ENCODE peak calls at places on chromosomes 6 and 20, in ten cellular contexts. One of them, this sample, is unnamed.

GRCh38 chr20:35271073-35271882 is 6.6 kb downstream of the MMP24OS start:
- DNase-seq in spleen: no peak
- DNase-seq in breast epithelium: no peak
- DNase-seq in fibroblast of lung: no peak
- DNase-seq in hepatocyte: no peak
- DNase-seq in astrocyte of the spinal cord: no peak
- DNase-seq in adrenal gland: no peak
- DNase-seq in fibroblast of mammary gland: no peak
- DNase-seq in A549: no peak
- DNase-seq in IMR-90: no peak
- DNase-seq in this sample: no peak

GRCh38 chr20:59667131-59667530 is 62.8 kb downstream of the PHACTR3 start:
- DNase-seq in astrocyte of the spinal cord: no peak
- DNase-seq in spleen: no peak
- DNase-seq in hepatocyte: no peak
- DNase-seq in breast epithelium: no peak
- DNase-seq in fibroblast of mammary gland: no peak
- DNase-seq in adrenal gland: no peak
- DNase-seq in IMR-90: no peak
- DNase-seq in fibroblast of lung: no peak
- DNase-seq in A549: no peak
- DNase-seq in this sample: no peak

GRCh38 chr20:17655286-17655651 is 26.8 kb downstream of the RRBP1 start:
- DNase-seq in hepatocyte: no peak
- DNase-seq in breast epithelium: no peak
- DNase-seq in fibroblast of lung: no peak
- DNase-seq in fibroblast of mammary gland: no peak
- DNase-seq in adrenal gland: no peak
- DNase-seq in astrocyte of the spinal cord: no peak
- DNase-seq in spleen: peak
- DNase-seq in A549: no peak
- DNase-seq in IMR-90: no peak
- DNase-seq in this sample: no peak

GRCh38 chr6:37731888-37732287 is 34.2 kb upstream of the MDGA1 start:
- DNase-seq in spleen: no peak
- DNase-seq in A549: peak
- DNase-seq in IMR-90: no peak
- DNase-seq in fibroblast of mammary gland: no peak
- DNase-seq in astrocyte of the spinal cord: no peak
- DNase-seq in breast epithelium: no peak
- DNase-seq in fibroblast of lung: no peak
- DNase-seq in adrenal gland: no peak
- DNase-seq in hepatocyte: no peak
- DNase-seq in this sample: no peak

GRCh38 chr6:78770766-78771165 is 96.6 kb upstream of the IRAK1BP1 start:
- DNase-seq in IMR-90: no peak
- DNase-seq in astrocyte of the spinal cord: no peak
- DNase-seq in fibroblast of lung: no peak
- DNase-seq in spleen: no peak
- DNase-seq in A549: no peak
- DNase-seq in hepatocyte: no peak
- DNase-seq in adrenal gland: no peak
- DNase-seq in breast epithelium: no peak
- DNase-seq in fibroblast of mammary gland: peak
- DNase-seq in this sample: no peak

GRCh38 chr6:35299674-35300073 is 2.1 kb downstream of the DEF6 start:
- DNase-seq in A549: no peak
- DNase-seq in adrenal gland: no peak
- DNase-seq in breast epithelium: no peak
- DNase-seq in astrocyte of the spinal cord: no peak
- DNase-seq in hepatocyte: no peak
- DNase-seq in fibroblast of mammary gland: no peak
- DNase-seq in fibroblast of lung: no peak
- DNase-seq in IMR-90: no peak
- DNase-seq in spleen: peak
- DNase-seq in this sample: no peak

GRCh38 chr6:90286884-90287488 is 9.7 kb downstream of the BACH2 start:
- DNase-seq in breast epithelium: no peak
- DNase-seq in fibroblast of lung: peak
- DNase-seq in spleen: no peak
- DNase-seq in adrenal gland: no peak
- DNase-seq in hepatocyte: peak
- DNase-seq in A549: peak
- DNase-seq in fibroblast of mammary gland: peak
- DNase-seq in IMR-90: peak
- DNase-seq in astrocyte of the spinal cord: peak
- DNase-seq in this sample: no peak

GRCh38 chr20:47821481-47822100 is 36.3 kb upstream of the SULF2 start:
- DNase-seq in hepatocyte: no peak
- DNase-seq in spleen: peak
- DNase-seq in astrocyte of the spinal cord: no peak
- DNase-seq in fibroblast of lung: no peak
- DNase-seq in IMR-90: no peak
- DNase-seq in adrenal gland: no peak
- DNase-seq in breast epithelium: no peak
- DNase-seq in A549: peak
- DNase-seq in fibroblast of mammary gland: no peak
- DNase-seq in this sample: no peak

GRCh38 chr6:110608151-110608550 is 131.7 kb upstream of the SLC22A16 start:
- DNase-seq in A549: no peak
- DNase-seq in hepatocyte: no peak
- DNase-seq in spleen: no peak
- DNase-seq in astrocyte of the spinal cord: no peak
- DNase-seq in breast epithelium: no peak
- DNase-seq in adrenal gland: no peak
- DNase-seq in IMR-90: no peak
- DNase-seq in fibroblast of lung: no peak
- DNase-seq in fibroblast of mammary gland: no peak
- DNase-seq in this sample: no peak

GRCh38 chr6:162262466-162263196 is 464.9 kb downstream of the PRKN start:
- DNase-seq in hepatocyte: no peak
- DNase-seq in breast epithelium: no peak
- DNase-seq in fibroblast of mammary gland: no peak
- DNase-seq in fibroblast of lung: no peak
- DNase-seq in adrenal gland: no peak
- DNase-seq in spleen: no peak
- DNase-seq in IMR-90: no peak
- DNase-seq in A549: no peak
- DNase-seq in astrocyte of the spinal cord: no peak
- DNase-seq in this sample: no peak

GRCh38 chr6:82243886-82244285 is 3.7 kb downstream of the IBTK start:
- DNase-seq in spleen: no peak
- DNase-seq in IMR-90: no peak
- DNase-seq in adrenal gland: no peak
- DNase-seq in A549: no peak
- DNase-seq in fibroblast of mammary gland: no peak
- DNase-seq in fibroblast of lung: no peak
- DNase-seq in hepatocyte: no peak
- DNase-seq in astrocyte of the spinal cord: no peak
- DNase-seq in breast epithelium: no peak
- DNase-seq in this sample: no peak

GRCh38 chr6:110449545-110449903 is 26.9 kb downstream of the SLC22A16 start:
- DNase-seq in IMR-90: no peak
- DNase-seq in adrenal gland: no peak
- DNase-seq in astrocyte of the spinal cord: no peak
- DNase-seq in fibroblast of lung: no peak
- DNase-seq in spleen: no peak
- DNase-seq in fibroblast of mammary gland: no peak
- DNase-seq in hepatocyte: no peak
- DNase-seq in breast epithelium: no peak
- DNase-seq in A549: no peak
- DNase-seq in this sample: no peak

GRCh38 chr6:137013031-137013430 is 31.7 kb downstream of the IL20RA start:
- DNase-seq in IMR-90: no peak
- DNase-seq in A549: no peak
- DNase-seq in spleen: no peak
- DNase-seq in astrocyte of the spinal cord: peak
- DNase-seq in breast epithelium: no peak
- DNase-seq in adrenal gland: no peak
- DNase-seq in fibroblast of mammary gland: peak
- DNase-seq in fibroblast of lung: no peak
- DNase-seq in hepatocyte: no peak
- DNase-seq in this sample: no peak

GRCh38 chr20:38057351-38057972 is 23.9 kb downstream of the RPRD1B start:
- DNase-seq in hepatocyte: peak
- DNase-seq in breast epithelium: peak
- DNase-seq in fibroblast of lung: peak
- DNase-seq in fibroblast of mammary gland: peak
- DNase-seq in A549: peak
- DNase-seq in spleen: peak
- DNase-seq in adrenal gland: peak
- DNase-seq in IMR-90: peak
- DNase-seq in astrocyte of the spinal cord: peak
- DNase-seq in this sample: no peak

GRCh38 chr6:82251942-82252341 is 4.4 kb upstream of the IBTK start:
- DNase-seq in breast epithelium: no peak
- DNase-seq in fibroblast of mammary gland: peak
- DNase-seq in adrenal gland: no peak
- DNase-seq in spleen: no peak
- DNase-seq in hepatocyte: peak
- DNase-seq in IMR-90: peak
- DNase-seq in A549: peak
- DNase-seq in astrocyte of the spinal cord: peak
- DNase-seq in fibroblast of lung: peak
- DNase-seq in this sample: no peak

DNA sequence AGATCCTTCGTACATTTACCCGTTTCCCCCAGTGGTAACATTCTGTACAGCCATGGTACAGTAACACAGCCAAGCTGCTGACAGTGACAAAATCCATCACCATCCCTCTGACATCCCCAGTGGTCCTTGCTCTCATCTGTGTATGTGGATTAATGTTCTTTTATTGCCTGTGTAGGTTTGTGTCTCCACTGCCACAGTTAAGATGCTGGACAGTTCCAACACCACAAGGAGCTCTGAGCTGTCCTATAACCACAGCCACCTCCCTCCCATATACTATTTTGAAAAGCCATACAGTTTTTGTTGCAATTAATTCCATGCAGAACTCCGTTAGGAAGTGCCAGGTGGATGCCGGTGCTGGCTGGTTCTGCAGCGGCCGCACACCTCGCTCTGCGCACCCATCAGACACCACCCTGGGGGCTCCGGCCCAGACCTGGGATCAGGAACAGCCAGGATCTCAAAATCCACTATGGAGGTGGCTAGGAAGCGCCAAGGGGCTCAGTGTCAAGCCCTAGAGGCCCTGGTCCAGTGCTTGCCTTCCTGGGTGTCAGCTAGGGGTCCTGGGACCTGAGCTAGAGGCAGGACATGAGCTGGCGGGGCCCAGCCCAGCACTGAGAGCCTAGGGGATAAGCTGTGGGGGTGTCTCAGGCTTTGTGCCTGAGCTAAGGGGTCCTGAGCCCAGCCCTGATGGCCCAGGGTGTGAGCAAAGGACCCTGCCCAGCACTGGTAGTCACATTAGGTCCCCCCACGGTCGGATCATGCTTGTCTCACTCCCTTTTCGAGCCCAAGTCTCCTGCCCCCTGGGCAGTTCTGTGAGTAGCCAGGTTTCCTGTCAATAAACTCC is 93.3 kb upstream of the PMEPA1 start:
- DNase-seq in fibroblast of lung: no peak
- DNase-seq in hepatocyte: no peak
- DNase-seq in adrenal gland: no peak
- DNase-seq in A549: no peak
- DNase-seq in fibroblast of mammary gland: no peak
- DNase-seq in astrocyte of the spinal cord: no peak
- DNase-seq in spleen: no peak
- DNase-seq in IMR-90: no peak
- DNase-seq in breast epithelium: no peak
- DNase-seq in this sample: no peak
- H3K4me3 ChIP-seq in fibroblast of lung: no peak
- H3K4me3 ChIP-seq in hepatocyte: no peak
- H3K4me3 ChIP-seq in adrenal gland: no peak
- H3K4me3 ChIP-seq in A549: no peak
- H3K4me3 ChIP-seq in fibroblast of mammary gland: no peak
- H3K4me3 ChIP-seq in astrocyte of the spinal cord: no peak
- H3K4me3 ChIP-seq in spleen: no peak
- H3K4me3 ChIP-seq in IMR-90: no peak
- H3K4me3 ChIP-seq in breast epithelium: no peak
- H3K4me3 ChIP-seq in this sample: no peak

GRCh38 chr6:170522565-170523183 is 30.4 kb downstream of the PSMB1 start:
- DNase-seq in fibroblast of mammary gland: peak
- DNase-seq in fibroblast of lung: peak
- DNase-seq in adrenal gland: no peak
- DNase-seq in breast epithelium: no peak
- DNase-seq in spleen: no peak
- DNase-seq in A549: peak
- DNase-seq in hepatocyte: peak
- DNase-seq in astrocyte of the spinal cord: no peak
- DNase-seq in IMR-90: peak
- DNase-seq in this sample: no peak
- TF ChIP-seq CTCF in fibroblast of mammary gland: peak
- TF ChIP-seq CTCF in fibroblast of lung: peak
- TF ChIP-seq CTCF in adrenal gland: no peak
- TF ChIP-seq CTCF in breast epithelium: no peak
- TF ChIP-seq CTCF in spleen: no peak
- TF ChIP-seq CTCF in A549: peak
- TF ChIP-seq CTCF in hepatocyte: peak
- TF ChIP-seq CTCF in astrocyte of the spinal cord: peak
- TF ChIP-seq CTCF in IMR-90: peak
- TF ChIP-seq CTCF in this sample: peak

DNA sequence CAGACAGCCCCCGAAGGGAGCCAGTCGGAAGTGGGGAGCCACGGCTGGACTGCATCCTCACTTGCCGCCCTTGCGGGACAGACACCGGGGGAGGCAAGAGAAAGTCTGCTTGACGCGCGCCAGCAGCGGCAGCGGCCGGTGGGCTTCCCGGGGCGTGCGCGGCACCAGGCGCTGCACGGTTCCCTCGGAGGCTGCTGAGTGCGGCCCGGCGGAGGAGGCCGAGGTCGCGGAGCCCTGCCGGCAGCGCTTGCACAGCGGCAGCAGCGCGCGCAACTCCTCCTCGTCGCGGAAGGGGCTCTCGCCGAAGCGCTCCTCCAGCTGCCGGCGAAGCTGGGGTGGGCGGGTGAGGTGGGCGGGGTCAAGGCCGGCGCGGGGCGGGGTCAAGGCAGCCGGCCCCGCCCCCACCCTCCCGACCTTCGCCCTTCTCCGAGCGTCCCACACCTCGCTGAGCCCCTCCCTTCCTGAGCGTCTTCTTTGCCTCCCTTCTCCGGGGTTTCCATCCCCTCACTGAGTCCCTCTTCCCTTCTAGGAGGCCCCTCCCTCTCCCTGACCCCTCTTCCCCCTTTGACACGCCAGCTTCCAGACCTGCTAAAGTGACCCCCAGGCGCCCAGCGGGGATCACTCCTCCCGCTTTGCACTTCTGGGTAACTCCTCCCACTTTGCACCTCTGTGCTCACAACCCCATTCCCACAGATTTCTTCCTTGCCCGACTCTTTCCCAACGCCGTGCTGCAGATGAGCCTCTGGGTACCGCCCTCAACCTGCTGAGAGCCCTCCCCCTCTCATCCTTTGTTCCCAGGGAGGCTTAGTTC is 8.8 kb downstream of the DUSP15 start:
- DNase-seq in A549: peak
- DNase-seq in fibroblast of mammary gland: no peak
- DNase-seq in fibroblast of lung: peak
- DNase-seq in IMR-90: peak
- DNase-seq in hepatocyte: peak
- DNase-seq in adrenal gland: peak
- DNase-seq in spleen: peak
- DNase-seq in astrocyte of the spinal cord: no peak
- DNase-seq in breast epithelium: no peak
- DNase-seq in this sample: no peak
- H3K4me3 ChIP-seq in A549: peak
- H3K4me3 ChIP-seq in fibroblast of mammary gland: no peak
- H3K4me3 ChIP-seq in fibroblast of lung: peak
- H3K4me3 ChIP-seq in IMR-90: peak
- H3K4me3 ChIP-seq in hepatocyte: peak
- H3K4me3 ChIP-seq in adrenal gland: no peak
- H3K4me3 ChIP-seq in spleen: peak
- H3K4me3 ChIP-seq in astrocyte of the spinal cord: no peak
- H3K4me3 ChIP-seq in breast epithelium: peak
- H3K4me3 ChIP-seq in this sample: peak

GRCh38 chr20:20832715-20833114 is 120.3 kb upstream of the RALGAPA2 start:
- DNase-seq in breast epithelium: no peak
- DNase-seq in spleen: no peak
- DNase-seq in IMR-90: no peak
- DNase-seq in adrenal gland: no peak
- DNase-seq in A549: no peak
- DNase-seq in astrocyte of the spinal cord: no peak
- DNase-seq in fibroblast of lung: no peak
- DNase-seq in fibroblast of mammary gland: no peak
- DNase-seq in hepatocyte: no peak
- DNase-seq in this sample: no peak
- TF ChIP-seq CTCF in breast epithelium: no peak
- TF ChIP-seq CTCF in spleen: no peak
- TF ChIP-seq CTCF in IMR-90: no peak
- TF ChIP-seq CTCF in adrenal gland: no peak
- TF ChIP-seq CTCF in A549: no peak
- TF ChIP-seq CTCF in astrocyte of the spinal cord: no peak
- TF ChIP-seq CTCF in fibroblast of lung: no peak
- TF ChIP-seq CTCF in fibroblast of mammary gland: no peak
- TF ChIP-seq CTCF in hepatocyte: no peak
- TF ChIP-seq CTCF in this sample: peak